ENCODE peak calls at places on chromosomes 7 and 10, in four cellular contexts. N is spleen, J is mesenchymal stem cell, M is A673. S is an unnamed sample. For H3K36me3 and H3K4me1, the result is how much of the 10 kb centered on the place peaks cover.

GRCh38 chr10:97914837-97915211 is 65.2 kb downstream of the GOLGA7B start:
- DNase-seq in N (peak), J (peak), M (peak), S (peak)

GRCh38 chr10:22723343-22723779 is 9.0 kb upstream of the PIP4K2A start:
- DNase-seq in M (no peak), J (no peak), N (no peak), S (no peak)

GRCh38 chr10:116026315-116026714 is 246.7 kb downstream of the GFRA1 start:
- DNase-seq in M (no peak), N (no peak), J (no peak), S (peak)

GRCh38 chr10:118488710-118489497 is 106.5 kb downstream of the PRLHR start:
- DNase-seq in N (no peak), M (no peak), J (no peak), S (no peak)

GRCh38 chr7:158420591-158421340 is 166.9 kb downstream of the PTPRN2 start:
- DNase-seq in M (no peak), N (no peak), J (no peak), S (no peak)

GRCh38 chr10:72746606-72747357 is 54.8 kb downstream of the MCU start:
- DNase-seq in J (peak), N (no peak), M (no peak), S (no peak)

GRCh38 chr10:91511549-91512330 is 101.6 kb downstream of the HECTD2 start:
- DNase-seq in J (peak), N (no peak), M (peak), S (no peak)

GRCh38 chr7:105250239-105250638 is 138.5 kb downstream of the SRPK2 start:
- DNase-seq in J (no peak), N (no peak), M (no peak), S (no peak)

GRCh38 chr7:74364061-74364460 is 74.9 kb downstream of the CLIP2 start:
- DNase-seq in J (no peak), M (no peak), N (no peak), S (no peak)

GRCh38 chr7:27899601-27900000 is 159.6 kb downstream of the TAX1BP1 start:
- DNase-seq in M (no peak), N (no peak), J (no peak), S (no peak)

GRCh38 chr7:3916146-3916545 is 615.1 kb downstream of the SDK1 start:
- DNase-seq in M (no peak), J (peak), N (no peak), S (no peak)

GRCh38 chr10:64261092-64261491 is 739.9 kb downstream of the REEP3 start:
- DNase-seq in M (no peak), N (no peak), J (no peak), S (no peak)

GRCh38 chr7:153951207-153951725 is 100.9 kb upstream of the DPP6 start:
- DNase-seq in N (no peak), M (no peak), J (no peak), S (no peak)

GRCh38 chr7:47256016-47256415 is 325.9 kb downstream of the TNS3 start:
- DNase-seq in N (no peak), M (no peak), J (peak), S (no peak)

GRCh38 chr10:130388746-130389145 is 252.6 kb downstream of the GLRX3 start:
- DNase-seq in N (no peak), J (no peak), M (no peak), S (no peak)

GRCh38 chr7:44394636-44395035 is 69.2 kb upstream of the CAMK2B start:
- DNase-seq in J (no peak), M (no peak), N (no peak), S (no peak)

GRCh38 chr7:31126976-31127375 is 74.9 kb downstream of the ADCYAP1R1 start:
- DNase-seq in J (peak), N (no peak), M (peak), S (no peak)

GRCh38 chr10:12252882-12253546 is 57.0 kb downstream of the CDC123 start:
- DNase-seq in M (peak), N (peak), J (peak), S (peak)

GRCh38 chr7:977326-978048 is 2.1 kb upstream of the COX19 start:
- DNase-seq in N (peak), J (peak), M (no peak), S (peak)

GRCh38 chr10:8075282-8076260 is 21.1 kb downstream of the GATA3 start:
- DNase-seq in N (no peak), M (no peak), J (no peak), S (no peak)

GRCh38 chr7:97731736-97732370 is at the start of gene TAC1:
- DNase-seq in M (peak), N (no peak), J (no peak), S (no peak)

GRCh38 chr7:148882668-148883232 is 1.3 kb downstream of the EZH2 start:
- DNase-seq in M (no peak), N (no peak), J (peak), S (peak)

GRCh38 chr10:72883861-72884260 is 9.7 kb upstream of the OIT3 start:
- DNase-seq in M (no peak), N (no peak), J (no peak), S (no peak)

GRCh38 chr10:21100190-21100589 is 203.1 kb upstream of the NEBL start:
- DNase-seq in J (no peak), N (no peak), M (no peak), S (no peak)

GRCh38 chr7:69434350-69434749 is 163.9 kb upstream of the AUTS2 start:
- DNase-seq in N (no peak), M (no peak), J (no peak), S (no peak)

GRCh38 chr7:1156782-1157535 is 3.0 kb downstream of the ZFAND2A start:
- DNase-seq in M (no peak), J (peak), N (no peak), S (no peak)

GRCh38 chr7:148296994-148297644 is 293.4 kb upstream of the C7orf33 start:
- DNase-seq in J (no peak), M (peak), N (no peak), S (peak)

GRCh38 chr10:22148956-22149355 is 68.9 kb downstream of the EBLN1 start:
- DNase-seq in M (peak), N (no peak), J (peak), S (no peak)

GRCh38 chr10:71747808-71748523 is 25.4 kb downstream of the VSIR start:
- DNase-seq in J (no peak), N (peak), M (no peak), S (no peak)

GRCh38 chr10:3281911-3282310 is 109.3 kb upstream of the PITRM1 start:
- DNase-seq in N (no peak), M (no peak), J (no peak), S (no peak)

GRCh38 chr7:33157311-33157710 is 27.9 kb downstream of the BBS9 start:
- DNase-seq in J (no peak), M (peak), N (no peak), S (no peak)

GRCh38 chr7:91247497-91247896 is 16.7 kb upstream of the FZD1 start:
- DNase-seq in M (no peak), N (no peak), J (no peak), S (no peak)

DNA sequence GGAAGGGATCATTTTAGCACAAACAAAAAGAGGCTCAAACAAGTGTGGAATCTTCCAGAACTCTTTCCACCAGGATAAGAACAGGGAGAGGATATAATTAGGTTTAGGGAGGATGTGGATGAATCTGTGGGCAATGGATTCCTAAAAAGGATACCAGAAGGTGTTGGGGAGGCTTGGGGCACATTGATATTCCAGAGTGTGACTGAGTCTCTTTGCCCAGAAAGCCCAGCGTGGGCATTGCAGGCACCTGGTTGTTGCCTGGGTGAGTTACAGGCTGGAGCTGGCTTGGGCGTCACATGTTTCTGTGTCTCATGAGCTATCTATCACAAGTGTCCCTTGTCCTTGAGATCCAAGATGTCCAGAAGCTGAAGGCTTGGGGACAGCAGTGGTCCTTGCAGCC is 3.3 kb downstream of the COL26A1 start:
- DNase-seq in N (no peak), J (no peak), M (no peak), S (no peak)
- H3K36me3 ChIP-seq in N (under half), J (under half), M (under half), S (under half)

DNA sequence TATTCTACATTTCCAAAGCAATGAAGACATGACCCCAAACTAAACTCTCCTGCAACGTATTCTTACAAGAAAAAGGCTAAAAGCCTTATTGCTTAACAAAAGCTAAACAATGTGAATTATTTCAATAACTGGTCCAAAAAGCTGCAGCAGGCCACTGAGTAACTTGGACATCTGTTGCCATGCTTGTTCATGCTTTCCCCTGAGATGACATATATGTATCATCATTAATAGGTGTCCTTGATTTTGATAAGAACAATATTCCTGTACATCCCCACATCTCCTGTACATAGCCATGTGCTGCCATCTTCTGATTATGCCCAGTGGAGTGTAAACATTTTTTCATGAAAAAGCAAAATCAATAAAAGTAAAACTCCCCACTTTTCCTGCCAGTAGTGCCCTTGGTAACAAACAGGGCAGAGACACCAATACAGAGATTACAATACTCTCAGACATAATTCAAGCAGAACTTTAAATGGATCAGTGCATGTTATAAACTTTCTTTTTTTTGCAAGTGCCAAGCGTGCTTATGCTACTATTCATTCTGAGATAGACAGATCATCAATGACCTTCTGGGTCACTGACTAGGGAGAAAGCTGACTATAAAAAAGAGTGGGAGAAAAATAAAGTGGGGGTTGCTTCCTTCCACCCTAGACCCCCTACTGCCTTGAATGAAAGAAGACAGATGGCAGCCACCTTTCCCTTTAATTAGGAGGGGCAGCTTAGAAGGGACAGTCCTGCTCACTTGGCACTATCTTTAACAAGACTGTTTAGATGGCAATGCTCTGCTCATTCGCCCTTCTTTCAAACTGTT is 205.5 kb upstream of the KLF14 start:
- DNase-seq in N (no peak), M (peak), J (no peak), S (no peak)
- H3K4me3 ChIP-seq in N (no peak), M (peak), J (no peak), S (no peak)

GRCh38 chr7:16026253-16027020 is 340.0 kb upstream of the MEOX2 start:
- DNase-seq in N (no peak), J (peak), M (no peak), S (peak)
- H3K4me1 ChIP-seq in N (under half), J (under half), M (under half), S (under half)

DNA sequence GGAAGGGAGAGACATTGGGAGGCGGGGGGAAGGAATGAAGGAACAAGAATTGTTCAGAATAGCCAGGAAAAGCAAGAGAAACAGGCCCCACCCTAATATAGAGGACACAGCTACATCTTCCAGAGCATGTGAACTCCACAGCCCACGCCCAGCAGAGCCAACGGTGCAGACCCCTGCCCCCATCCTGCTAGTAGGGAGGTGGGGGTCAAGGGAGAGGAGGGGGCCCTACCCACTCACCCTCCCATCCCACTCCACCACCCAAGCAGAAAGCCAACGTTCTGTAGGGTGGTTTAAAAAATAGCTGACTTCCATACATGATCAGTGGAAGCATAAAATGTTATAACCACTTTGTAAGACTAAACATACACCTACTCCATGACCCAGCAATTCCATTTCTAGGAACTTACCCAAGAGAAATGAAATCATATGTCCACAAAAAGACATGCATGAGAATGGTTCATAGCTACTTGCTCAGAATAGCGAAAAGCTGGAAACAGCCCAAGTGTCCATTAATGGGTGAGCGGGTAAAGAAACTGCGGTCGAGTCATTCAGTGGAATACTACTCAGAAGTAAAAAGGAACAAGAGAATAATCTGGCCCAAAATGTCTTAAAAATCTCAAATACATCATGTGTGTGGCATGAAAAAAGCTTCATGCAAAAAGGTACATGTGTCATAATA is 31.8 kb downstream of the CTBP2 start:
- DNase-seq in J (no peak), M (no peak), N (peak), S (no peak)
- H3K36me3 ChIP-seq in J (under half), M (under half), N (under half), S (under half)

GRCh38 chr7:26399309-26399610 is 107.6 kb downstream of the SNX10 start:
- DNase-seq in J (no peak), N (peak), M (no peak), S (no peak)
- H3K4me3 ChIP-seq in J (no peak), N (peak), M (no peak), S (peak)

GRCh38 chr10:4639960-4640359 is 186.0 kb upstream of the AKR1E2 start:
- DNase-seq in J (no peak), M (no peak), N (no peak), S (no peak)
- H3K4me1 ChIP-seq in J (under half), M (under half), N (under half), S (under half)

GRCh38 chr10:47143473-47143872 is 156.5 kb upstream of the GDF10 start:
- DNase-seq in M (no peak), N (no peak), J (no peak), S (no peak)

GRCh38 chr10:47147186-47147585 is 152.8 kb upstream of the GDF10 start:
- DNase-seq in J (no peak), M (no peak), N (no peak), S (no peak)

GRCh38 chr10:47144525-47144924 is 155.5 kb upstream of the GDF10 start:
- DNase-seq in J (no peak), N (no peak), M (no peak), S (no peak)

GRCh38 chr10:47145290-47145934 is 154.6 kb upstream of the GDF10 start:
- DNase-seq in J (no peak), N (no peak), M (no peak), S (no peak)

GRCh38 chr10:47146571-47146970 is 153.4 kb upstream of the GDF10 start:
- DNase-seq in N (no peak), M (no peak), J (no peak), S (no peak)
- H3K36me3 ChIP-seq in N (under half), M (under half), J (under half), S (under half)

GRCh38 chr10:88346151-88346977 is 236.8 kb downstream of the RNLS start:
- DNase-seq in N (no peak), M (no peak), J (peak), S (no peak)

GRCh38 chr10:88342733-88343310 is 240.3 kb downstream of the RNLS start:
- DNase-seq in M (no peak), J (no peak), N (no peak), S (peak)

GRCh38 chr10:88347022-88347421 is 236.1 kb downstream of the RNLS start:
- DNase-seq in M (no peak), N (no peak), J (no peak), S (no peak)

GRCh38 chr10:88347597-88348304 is 235.4 kb downstream of the RNLS start:
- DNase-seq in N (no peak), J (no peak), M (peak), S (no peak)

DNA sequence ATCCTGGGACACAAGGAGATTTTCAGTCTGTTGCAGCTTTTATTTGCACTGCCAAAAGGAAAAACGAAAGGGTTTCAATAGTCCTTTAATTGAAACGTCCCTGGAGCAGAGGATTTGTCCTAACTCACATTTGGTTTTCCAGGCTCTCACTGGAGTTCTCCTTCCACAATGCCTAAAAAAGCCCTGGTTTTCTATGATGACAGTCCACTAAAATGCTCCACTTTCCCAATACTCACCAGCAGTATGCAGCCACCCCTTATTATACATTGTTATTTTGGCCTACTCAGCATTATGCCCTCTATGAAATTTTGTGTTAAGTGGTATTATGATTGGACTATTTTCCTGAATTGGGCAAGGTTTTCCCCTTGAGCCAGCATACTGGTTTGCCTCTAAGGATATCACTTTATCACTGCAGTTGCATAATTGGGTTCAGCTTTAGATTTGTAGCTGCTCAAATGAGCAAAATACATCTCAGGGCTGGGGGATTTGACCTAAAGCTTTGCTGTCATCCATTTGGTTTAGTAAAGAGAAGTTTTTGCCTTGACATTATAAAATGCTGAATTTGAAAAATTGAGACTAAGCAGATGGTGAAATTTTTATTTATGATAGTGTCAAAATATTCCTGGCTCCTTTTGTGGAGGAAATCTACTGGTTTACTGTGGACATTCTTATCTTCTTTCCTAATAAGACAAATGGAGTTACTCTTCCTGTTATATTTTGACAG is 239.2 kb downstream of the RNLS start:
- DNase-seq in J (peak), M (no peak), N (no peak), S (no peak)
- H3K4me3 ChIP-seq in J (no peak), M (no peak), N (no peak), S (no peak)

GRCh38 chr7:15925608-15926007 is 239.1 kb upstream of the MEOX2 start:
- DNase-seq in N (no peak), J (no peak), M (no peak), S (no peak)
- H3K4me1 ChIP-seq in N (under half), J (under half), M (under half), S (under half)